ENCODE peak calls at places on chromosomes 13 and 19, in ten cellular contexts. N is HL-60, Q is upper lobe of left lung, E is breast epithelium, W is SK-N-SH, F is stomach, C is esophagus muscularis mucosa, U is sigmoid colon, S is transverse colon, J is GM23338. V is an unnamed sample.

GRCh38 chr19:45972081-45972943 is 1.4 kb downstream of the NOVA2 start:
- DNase-seq in W (peak; percentile 56), C (no peak), F (no peak), Q (peak; percentile 28), U (no peak), E (no peak), J (no peak), S (no peak), N (peak; percentile 10), V (no peak)

GRCh38 chr19:46904114-46905060 is 43.6 kb downstream of the ARHGAP35 start:
- DNase-seq in J (peak; percentile 47), U (peak; percentile 72), W (peak; percentile 42), S (no peak), C (no peak), E (no peak), Q (no peak), F (no peak), N (no peak), V (no peak)

GRCh38 chr13:32309812-32310706 is 5.1 kb downstream of the ZAR1L start:
- DNase-seq in F (no peak), C (no peak), W (peak; percentile 47), Q (peak; percentile 39), J (peak; percentile 74), S (peak; percentile 12), N (peak; percentile 45), U (no peak), E (no peak), V (no peak)

GRCh38 chr13:111623743-111624505 is 303.5 kb downstream of the TEX29 start:
- DNase-seq in N (no peak), J (no peak), W (no peak), C (no peak), Q (no peak), F (no peak), S (no peak), U (no peak), E (no peak), V (no peak)

GRCh38 chr13:113928701-113929627 is 44.9 kb downstream of the C13orf46 start:
- DNase-seq in S (peak; percentile 46), E (peak; percentile 79), C (no peak), N (no peak), W (peak; percentile 74), J (no peak), Q (peak; percentile 27), F (peak; percentile 87), U (peak; percentile 91), V (no peak)

GRCh38 chr13:80132741-80133601 is 208.0 kb downstream of the SPRY2 start:
- DNase-seq in F (peak; percentile 54), S (peak; percentile 77), J (peak; percentile 28), U (peak; percentile 70), E (no peak), N (no peak), Q (peak; percentile 76), W (peak; percentile 38), C (no peak), V (no peak)

GRCh38 chr19:16977306-16977705 is 49.3 kb downstream of the CPAMD8 start:
- DNase-seq in N (no peak), W (no peak), F (no peak), E (no peak), J (no peak), Q (no peak), U (no peak), S (no peak), C (no peak), V (no peak)

GRCh38 chr13:40941581-40941980 is 77.5 kb downstream of the ELF1 start:
- DNase-seq in N (no peak), Q (no peak), C (no peak), S (no peak), F (no peak), J (no peak), U (no peak), W (no peak), E (no peak), V (no peak)

GRCh38 chr13:76307157-76307556 is 579.0 kb downstream of the KCTD12 start:
- DNase-seq in J (no peak), Q (peak; percentile 21), N (no peak), U (no peak), F (no peak), E (no peak), S (no peak), W (no peak), C (no peak), V (no peak)

GRCh38 chr19:6947745-6948144 is 60.4 kb downstream of the ADGRE1 start:
- DNase-seq in U (no peak), S (no peak), J (no peak), E (no peak), Q (peak; percentile 34), W (no peak), F (no peak), C (no peak), N (peak; percentile 29), V (no peak)

GRCh38 chr13:62767473-62767872 is 1351.8 kb upstream of the PCDH20 start:
- DNase-seq in E (no peak), Q (no peak), F (no peak), C (no peak), S (no peak), W (no peak), J (no peak), U (no peak), N (no peak), V (no peak)

GRCh38 chr13:75717525-75717924 is 81.4 kb downstream of the LMO7 start:
- DNase-seq in N (no peak), C (no peak), S (no peak), E (no peak), J (no peak), U (no peak), Q (no peak), W (no peak), F (no peak), V (no peak)

GRCh38 chr13:19864339-19865309 is 1.2 kb upstream of the ZMYM5 start:
- DNase-seq in Q (peak; percentile 73), F (peak; percentile 70), S (peak; percentile 75), W (peak; percentile 64), J (peak; percentile 89), E (peak; percentile 71), U (peak; percentile 83), N (no peak), C (no peak), V (no peak)
- TF ChIP-seq POLR2AphosphoS5 in Q (peak; percentile 36), F (no peak), S (no peak), W (peak; percentile 15), J (no peak), E (no peak), U (no peak), N (no peak), C (peak; percentile 38), V (peak; percentile 11)

GRCh38 chr19:36028313-36029041 is 4.2 kb downstream of the CLIP3 start:
- DNase-seq in U (no peak), Q (no peak), S (no peak), C (no peak), E (no peak), N (no peak), W (peak; percentile 11), J (no peak), F (no peak), V (no peak)
- TF ChIP-seq CTCF in U (no peak), Q (no peak), S (no peak), C (no peak), E (no peak), N (no peak), W (no peak), J (no peak), F (no peak), V (no peak)

GRCh38 chr13:60286707-60287106 is 110.3 kb upstream of the TDRD3 start:
- DNase-seq in C (no peak), J (peak; percentile 47), E (no peak), F (no peak), U (no peak), Q (no peak), S (no peak), N (no peak), W (no peak), V (no peak)

GRCh38 chr13:60282708-60283107 is 114.3 kb upstream of the TDRD3 start:
- DNase-seq in Q (no peak), U (no peak), W (no peak), S (no peak), J (no peak), N (no peak), E (no peak), F (no peak), C (no peak), V (no peak)

GRCh38 chr13:60288569-60288968 is 108.5 kb upstream of the TDRD3 start:
- DNase-seq in F (no peak), J (no peak), W (no peak), U (no peak), N (no peak), E (no peak), Q (no peak), S (no peak), C (no peak), V (no peak)
- TF ChIP-seq POLR2AphosphoS5 in F (no peak), J (no peak), W (no peak), U (no peak), N (no peak), E (no peak), Q (no peak), S (no peak), C (no peak), V (no peak)

GRCh38 chr13:94657167-94657566 is 55.2 kb downstream of the SOX21 start:
- DNase-seq in E (no peak), N (no peak), Q (no peak), U (no peak), F (no peak), C (no peak), J (no peak), S (no peak), W (no peak), V (no peak)

GRCh38 chr13:94662274-94662945 is 49.9 kb downstream of the SOX21 start:
- DNase-seq in J (no peak), U (no peak), E (no peak), C (no peak), N (no peak), F (no peak), W (peak; percentile 32), Q (no peak), S (no peak), V (no peak)

GRCh38 chr13:94658926-94659649 is 53.3 kb downstream of the SOX21 start:
- DNase-seq in Q (no peak), E (no peak), S (no peak), C (no peak), J (peak; percentile 59), F (no peak), W (no peak), U (no peak), N (no peak), V (no peak)

GRCh38 chr13:94661396-94661795 is 50.9 kb downstream of the SOX21 start:
- DNase-seq in W (no peak), Q (no peak), N (no peak), S (no peak), U (no peak), F (no peak), C (no peak), J (no peak), E (no peak), V (no peak)

DNA sequence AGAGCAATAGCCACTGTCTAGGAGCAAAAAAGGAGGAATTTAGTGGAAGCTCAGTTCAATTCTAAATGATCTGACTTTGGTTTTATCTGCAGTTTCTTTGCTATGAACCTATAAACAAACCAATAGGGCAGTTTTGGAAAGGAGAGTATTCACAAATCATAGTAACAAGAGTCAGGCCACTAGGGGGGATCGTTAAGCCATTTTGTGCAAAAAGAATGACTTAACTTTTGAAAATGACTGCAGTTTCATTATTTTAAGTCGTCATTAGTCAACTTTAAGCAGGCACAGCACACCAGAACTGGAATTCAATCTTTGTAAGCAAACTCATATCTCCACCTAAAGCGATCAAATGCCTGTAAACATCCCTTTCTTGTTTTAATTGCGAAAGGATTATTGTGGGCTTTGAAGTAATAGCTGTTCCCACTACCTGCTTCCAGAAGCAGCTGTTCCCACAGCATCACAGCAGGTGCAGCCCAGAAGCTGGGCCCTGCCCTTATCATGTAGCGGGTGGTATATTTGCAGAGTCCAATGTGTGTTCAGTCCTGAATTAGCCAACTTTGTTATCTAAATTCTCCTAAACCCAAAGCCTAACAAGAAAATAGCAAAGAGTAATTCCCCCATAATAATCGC is 51.5 kb downstream of the SOX21 start:
- DNase-seq in E (no peak), N (no peak), C (no peak), F (no peak), S (no peak), Q (no peak), W (peak; percentile 13), J (peak; percentile 75), U (no peak), V (no peak)
- TF ChIP-seq CTCF in E (no peak), N (no peak), C (no peak), F (no peak), S (no peak), Q (no peak), W (peak; percentile 48), J (peak; percentile 70), U (no peak), V (no peak)